ENCODE peak calls at places on chromosomes 16 and 17, in eight cellular contexts. B is spleen, G is left ventricle myocardium inferior, M is epithelial cell of esophagus, Q is AG09309, U is foreskin fibroblast, O is fibroblast of lung, V is tibial artery. Y is an unnamed sample.

GRCh38 chr16:678858-679807 is 1.1 kb upstream of the STUB1 start:
- DNase-seq in M (peak; percentile 44), B (peak; percentile 94), G (peak; percentile 76), O (peak; percentile 56), Q (no peak), V (peak; percentile 87), U (peak; percentile 74), Y (peak; percentile 48)

GRCh38 chr16:3458278-3458851 is 14.9 kb downstream of the NAA60 start:
- DNase-seq in U (peak; percentile 62), V (peak; percentile 70), M (peak; percentile 23), B (no peak), O (peak; percentile 35), G (no peak), Q (no peak), Y (peak; percentile 50)

GRCh38 chr16:939941-940340 is 30.8 kb downstream of the LMF1 start:
- DNase-seq in M (no peak), V (no peak), O (no peak), U (no peak), G (no peak), B (no peak), Q (no peak), Y (no peak)

GRCh38 chr17:1752425-1752941 is 9.4 kb upstream of the SERPINF1 start:
- DNase-seq in U (no peak), G (no peak), B (peak; percentile 83), M (peak; percentile 36), O (no peak), V (no peak), Q (no peak), Y (no peak)

GRCh38 chr16:58418601-58419000 is 26.3 kb downstream of the GINS3 start:
- DNase-seq in O (no peak), Q (no peak), G (peak; percentile 74), V (no peak), U (peak; percentile 12), B (no peak), M (peak; percentile 34), Y (peak; percentile 22)

GRCh38 chr16:2799852-2800226 is 1.6 kb downstream of the PRSS41 start:
- DNase-seq in U (peak; percentile 40), V (no peak), M (peak; percentile 83), B (peak; percentile 11), Q (no peak), G (no peak), O (no peak), Y (no peak)

GRCh38 chr16:71885261-71885650 is 1.3 kb upstream of the ZNF821 start:
- DNase-seq in M (peak; percentile 4), G (no peak), O (no peak), Q (no peak), B (no peak), V (no peak), U (peak; percentile 27), Y (no peak)

GRCh38 chr16:58863042-58863441 is 128.9 kb upstream of the GOT2 start:
- DNase-seq in M (no peak), U (no peak), O (no peak), V (no peak), G (no peak), B (no peak), Q (no peak), Y (no peak)

GRCh38 chr16:85798283-85798776 is 1.0 kb downstream of the EMC8 start:
- DNase-seq in B (no peak), M (peak; percentile 15), U (peak; percentile 19), Q (no peak), V (no peak), O (no peak), G (no peak), Y (peak; percentile 8)

GRCh38 chr16:8859913-8860881 is 8.6 kb downstream of the CARHSP1 start:
- DNase-seq in U (peak; percentile 77), O (peak; percentile 78), V (peak; percentile 83), Q (no peak), B (peak; percentile 66), G (peak; percentile 45), M (peak; percentile 45), Y (peak; percentile 82)

GRCh38 chr17:49572226-49572625 is 3.4 kb upstream of the NXPH3 start:
- DNase-seq in B (peak; percentile 34), Q (no peak), U (no peak), O (no peak), M (no peak), G (no peak), V (peak; percentile 54), Y (no peak)

GRCh38 chr16:89534147-89534788 is 26.1 kb downstream of the SPG7 start:
- DNase-seq in Q (peak; percentile 17), O (peak; percentile 54), U (peak; percentile 60), V (no peak), G (no peak), B (no peak), M (peak; percentile 34), Y (peak; percentile 61)

GRCh38 chr17:79836952-79837887 is 2.0 kb downstream of the CBX4 start:
- DNase-seq in G (peak; percentile 81), Q (no peak), M (peak; percentile 94), U (peak; percentile 79), B (peak; percentile 93), O (peak; percentile 81), V (peak; percentile 83), Y (peak; percentile 86)

DNA sequence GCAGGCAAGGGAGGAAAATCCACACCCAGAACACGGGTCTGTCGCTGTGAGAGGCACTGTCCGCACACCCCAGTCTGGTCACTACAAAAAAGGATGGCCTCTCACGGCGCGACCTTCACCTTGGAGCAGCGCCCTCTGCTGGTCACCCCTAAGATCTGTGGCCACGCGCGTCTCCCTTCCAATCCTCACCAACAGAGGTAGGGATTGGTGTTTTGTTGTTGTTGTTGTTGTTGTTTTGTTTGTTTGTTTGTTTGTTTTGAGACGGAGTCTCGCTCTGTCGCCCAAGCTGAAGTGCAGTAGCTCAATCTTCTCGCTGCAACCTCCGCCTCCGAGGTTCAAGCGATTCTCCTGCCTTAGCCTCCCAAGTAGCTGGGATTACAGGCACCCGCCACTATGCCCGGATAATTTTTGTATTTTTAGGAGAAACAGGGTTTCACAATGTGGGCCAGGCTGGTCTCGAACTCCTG is 15.0 kb upstream of the C17orf58 start:
- DNase-seq in G (peak; percentile 56), B (peak; percentile 87), V (no peak), Q (no peak), M (peak; percentile 29), O (peak; percentile 19), U (peak; percentile 42), Y (peak; percentile 28)
- TF ChIP-seq CTCF in G (peak; percentile 72), B (peak; percentile 66), V (peak; percentile 49), Q (peak; percentile 75), M (peak; percentile 65), O (peak; percentile 51), U (peak; percentile 61), Y (peak; percentile 59)

GRCh38 chr17:17561408-17562144 is 29.9 kb downstream of the PEMT start:
- DNase-seq in Q (no peak), O (no peak), G (peak; percentile 31), B (peak; percentile 89), U (no peak), V (peak; percentile 74), M (peak; percentile 67), Y (no peak)

GRCh38 chr17:17560167-17560566 is 31.3 kb downstream of the PEMT start:
- DNase-seq in O (no peak), V (no peak), Q (no peak), G (no peak), U (no peak), M (no peak), B (no peak), Y (no peak)

GRCh38 chr17:17560975-17561374 is 30.5 kb downstream of the PEMT start:
- DNase-seq in M (no peak), O (no peak), V (no peak), Q (no peak), G (no peak), U (no peak), B (no peak), Y (no peak)

GRCh38 chr17:17563530-17563929 is 28.0 kb downstream of the PEMT start:
- DNase-seq in Q (no peak), O (no peak), G (no peak), B (no peak), U (no peak), V (no peak), M (no peak), Y (no peak)

DNA sequence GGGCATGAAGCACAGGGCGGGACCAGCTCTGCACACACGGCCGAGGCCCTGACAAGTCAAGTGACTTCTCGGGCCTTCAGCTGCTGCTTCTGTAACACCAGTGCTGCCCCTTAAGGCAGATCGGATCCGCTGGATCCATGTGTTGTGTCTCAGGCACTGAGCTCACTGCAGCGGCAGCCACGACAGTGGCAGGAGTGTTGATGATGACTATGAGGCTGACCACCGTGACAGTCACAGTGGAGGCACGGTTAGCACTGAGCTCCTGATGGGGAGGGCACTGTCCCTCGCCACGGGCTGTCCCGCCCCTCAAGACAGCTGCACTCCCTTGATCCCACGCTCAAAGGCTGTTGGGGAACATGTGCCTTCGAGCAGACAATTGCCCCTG is 29.4 kb downstream of the PEMT start:
- DNase-seq in O (no peak), G (no peak), U (no peak), B (no peak), Q (no peak), V (no peak), M (no peak), Y (no peak)
- H3K4me3 ChIP-seq in O (no peak overlapping the region), G (peak overlapping the region; percentile 17), U (no peak overlapping the region), B (no peak overlapping the region), Q (no peak overlapping the region), V (no peak overlapping the region), M (no peak overlapping the region), Y (no peak overlapping the region)

DNA sequence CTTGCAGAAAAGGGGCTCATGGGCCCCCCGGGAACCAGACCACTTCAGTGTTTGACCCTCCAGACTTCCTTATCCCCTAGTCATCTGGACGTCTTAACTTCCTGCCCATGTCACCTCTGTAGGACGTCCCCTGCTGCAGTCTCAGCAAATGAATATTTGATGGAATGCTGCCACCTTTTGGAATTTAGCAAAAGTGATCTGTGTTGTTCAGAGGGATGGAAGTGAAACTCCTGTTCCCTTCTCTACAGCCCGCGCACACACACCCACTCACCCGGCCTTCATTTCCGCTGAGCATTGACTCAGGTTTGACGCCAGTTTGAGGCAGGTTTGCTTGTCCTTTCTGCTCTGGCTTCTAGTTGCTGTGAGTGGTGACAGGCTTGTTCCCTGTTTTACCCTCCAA is 507.2 kb upstream of the EEF2KMT start:
- DNase-seq in O (no peak), G (no peak), Q (no peak), U (no peak), M (no peak), B (no peak), V (no peak), Y (no peak)
- TF ChIP-seq CTCF in O (no peak), G (no peak), Q (no peak), U (no peak), M (no peak), B (no peak), V (no peak), Y (no peak)

DNA sequence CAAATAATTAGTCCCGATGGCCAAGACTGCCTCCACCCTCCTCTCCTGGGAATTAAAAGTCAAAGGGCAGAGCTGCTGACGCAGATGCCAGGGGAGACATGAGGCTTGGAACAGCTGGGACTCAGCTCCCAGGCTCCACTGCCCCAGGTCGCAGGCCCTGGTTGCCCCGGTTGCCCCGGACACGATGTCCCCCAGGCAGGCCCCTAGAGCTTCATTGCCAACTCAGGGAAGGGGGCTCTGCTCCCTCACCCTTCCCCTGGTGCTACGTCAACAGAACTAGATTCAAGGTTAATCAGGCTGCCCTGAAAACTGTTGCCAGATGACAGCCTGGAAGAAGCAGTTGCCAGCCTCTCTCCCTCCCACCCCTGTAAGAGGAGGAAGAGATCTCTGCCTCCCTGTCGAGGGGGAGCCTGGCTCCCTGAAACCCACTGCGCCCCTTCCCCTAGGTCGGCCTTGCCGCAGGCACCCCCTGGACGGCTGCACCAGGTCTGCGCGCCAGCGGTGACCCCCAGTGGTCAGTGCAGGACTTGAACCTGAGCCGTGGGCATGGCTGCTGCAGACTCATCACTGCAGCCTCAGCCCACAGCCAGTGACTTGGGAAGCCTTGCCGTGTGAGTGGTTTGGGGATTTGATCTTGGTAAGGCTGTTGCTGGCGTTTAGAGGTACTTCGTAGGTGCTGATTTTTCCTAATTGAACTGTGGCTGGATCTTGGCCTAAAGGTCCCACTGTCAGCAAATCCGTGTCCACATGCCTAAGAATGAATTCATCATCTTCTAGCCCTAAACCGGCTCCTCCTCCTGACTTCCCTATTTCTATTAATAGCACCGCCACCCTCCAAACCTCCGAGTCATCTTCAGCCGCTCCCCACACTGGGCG is 84.1 kb upstream of the TOB1 start:
- DNase-seq in O (peak; percentile 89), V (peak; percentile 96), M (peak; percentile 95), B (peak; percentile 92), Q (peak; percentile 61), G (peak; percentile 77), U (peak; percentile 94), Y (peak; percentile 76)
- H3K4me3 ChIP-seq in O (no peak overlapping the region), V (peak overlapping the region; percentile 10), M (no peak overlapping the region), B (no peak overlapping the region), Q (no peak overlapping the region), G (peak overlapping the region; percentile 38), U (no peak overlapping the region), Y (no peak overlapping the region)

Y was measured in fibroblast of pulmonary artery.